ENCODE peak calls at places on chromosomes 4 and X, in six cellular contexts. A is uterus, V is pancreas, Q is suprapubic skin, J is heart right ventricle, E is keratinocyte. Y is an unnamed sample.

GRCh38 chr4:55169352-55169959 is 44.1 kb upstream of the KDR start:
- DNase-seq in E (no peak), V (no peak), A (no peak), J (no peak), Q (no peak), Y (no peak)

GRCh38 chrX:130186645-130187044 is 14.9 kb downstream of the RAB33A start:
- DNase-seq in A (peak; percentile 32), Q (no peak), V (no peak), E (no peak), J (no peak), Y (no peak)

GRCh38 chr4:142547974-142548373 is 298.1 kb downstream of the INPP4B start:
- DNase-seq in E (no peak), V (no peak), A (no peak), Q (no peak), J (no peak), Y (no peak)

GRCh38 chr4:121198261-121198660 is 34.1 kb upstream of the TNIP3 start:
- DNase-seq in V (no peak), J (no peak), A (no peak), E (no peak), Q (no peak), Y (no peak)

GRCh38 chrX:123487226-123487625 is 245.6 kb downstream of the THOC2 start:
- DNase-seq in A (no peak), E (no peak), V (no peak), Q (no peak), J (no peak), Y (no peak)

GRCh38 chr4:8469550-8469949 is 29.0 kb downstream of the TRMT44 start:
- DNase-seq in J (no peak), V (no peak), A (no peak), E (no peak), Q (no peak), Y (no peak)

GRCh38 chr4:81519856-81520255 is 48.1 kb upstream of the RASGEF1B start:
- DNase-seq in A (no peak), J (no peak), E (no peak), Q (no peak), V (no peak), Y (no peak)

GRCh38 chr4:187451776-187452175 is 543.8 kb upstream of the ZFP42 start:
- DNase-seq in Q (no peak), A (no peak), J (no peak), E (no peak), V (no peak), Y (no peak)

GRCh38 chr4:629636-629915 is 4.2 kb downstream of the PDE6B start:
- DNase-seq in E (no peak), V (no peak), A (no peak), J (no peak), Q (no peak), Y (no peak)

GRCh38 chrX:35244796-35245508 is 302.4 kb downstream of the FAM47B start:
- DNase-seq in V (no peak), Q (no peak), J (no peak), A (no peak), E (no peak), Y (no peak)

GRCh38 chrX:39899876-39900787 is 197.6 kb downstream of the BCOR start:
- DNase-seq in V (no peak), J (no peak), E (no peak), A (no peak), Q (no peak), Y (no peak)

GRCh38 chr4:88803600-88804096 is 106.0 kb upstream of the NAP1L5 start:
- DNase-seq in V (no peak), J (no peak), Q (no peak), E (no peak), A (no peak), Y (no peak)

GRCh38 chr4:167602157-167602556 is 367.9 kb upstream of the SPOCK3 start:
- DNase-seq in J (no peak), V (no peak), Q (no peak), A (no peak), E (no peak), Y (no peak)

GRCh38 chr4:158211288-158211687 is 1.0 kb downstream of the TMEM144 start:
- DNase-seq in A (no peak), E (no peak), V (peak; percentile 30), J (no peak), Q (no peak), Y (no peak)

GRCh38 chrX:16239211-16239610 is 71.9 kb downstream of the MAGEB17 start:
- DNase-seq in A (no peak), J (no peak), E (peak; percentile 38), Q (no peak), V (no peak), Y (no peak)

GRCh38 chr4:163558539-163559044 is 64.1 kb downstream of the TMA16 start:
- DNase-seq in E (no peak), A (no peak), Q (no peak), J (no peak), V (no peak), Y (no peak)

GRCh38 chrX:1385251-1385794 is 6.6 kb downstream of the SLC25A6 start:
- DNase-seq in J (no peak), A (no peak), Q (peak; percentile 73), E (no peak), V (no peak), Y (no peak)

GRCh38 chr4:99506781-99507180 is 4.0 kb upstream of the C4orf17 start:
- DNase-seq in Q (no peak), J (no peak), V (no peak), E (no peak), A (no peak), Y (no peak)

GRCh38 chr4:9970399-9971011 is 50.8 kb downstream of the SLC2A9 start:
- DNase-seq in E (no peak), J (no peak), A (no peak), Q (no peak), V (no peak), Y (no peak)

GRCh38 chr4:110196206-110196870 is 2.1 kb downstream of the ELOVL6 start:
- DNase-seq in Q (no peak), V (peak; percentile 42), J (peak; percentile 52), A (peak; percentile 53), E (no peak), Y (no peak)

DNA sequence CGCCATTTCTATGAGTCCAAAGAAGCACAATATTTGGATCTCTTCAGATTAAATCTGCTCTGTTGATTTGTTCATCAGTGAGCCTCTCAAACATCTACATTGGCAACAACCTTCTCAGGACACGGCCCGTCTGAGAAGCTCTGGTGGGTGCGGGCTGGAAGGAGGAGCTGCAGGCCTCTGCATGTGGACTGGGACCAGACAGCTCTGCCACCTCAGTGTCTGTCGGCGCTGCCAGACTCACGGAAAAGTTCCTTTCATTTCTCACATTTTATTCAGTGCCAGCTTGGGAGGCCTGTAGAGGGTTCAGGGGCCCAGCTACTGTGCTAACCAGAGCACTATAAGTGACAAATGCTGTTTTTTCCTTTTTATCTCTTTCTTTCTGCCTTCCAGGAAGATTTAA is 23.0 kb upstream of the HOPX start:
- DNase-seq in A (no peak), V (no peak), E (no peak), J (no peak), Q (no peak), Y (no peak)
- H3K4me3 ChIP-seq in A (no peak overlapping the region), V (no peak overlapping the region), E (peak overlapping the region; percentile 58), J (no peak overlapping the region), Q (no peak overlapping the region), Y (no peak overlapping the region)

DNA sequence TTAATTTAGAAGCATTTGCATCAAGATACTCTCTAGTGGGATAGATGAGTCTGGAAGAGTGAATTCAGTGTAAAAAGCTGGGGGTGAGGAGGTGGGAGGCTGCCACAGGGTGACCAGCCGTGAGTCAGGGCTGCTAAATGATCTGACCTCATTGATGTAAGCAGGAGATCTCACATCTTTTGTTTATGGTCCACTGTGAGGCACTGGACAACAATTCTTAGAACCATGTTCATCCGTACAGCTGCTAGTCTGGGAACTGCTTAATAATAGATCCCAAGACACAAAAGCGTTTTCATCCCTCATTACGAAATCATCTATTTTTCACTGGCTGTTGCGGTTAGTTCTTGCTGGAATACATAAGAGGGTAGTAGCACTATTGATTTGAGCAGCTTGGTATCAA is 14.1 kb downstream of the KLF3 start:
- DNase-seq in E (no peak), J (no peak), V (no peak), Q (no peak), A (no peak), Y (no peak)
- H3K4me1 ChIP-seq in E (peaks cover 39% of the 10 kb centered on the region), J (peaks cover 78% of the 10 kb centered on the region), V (peaks cover 16% of the 10 kb centered on the region), Q (peaks cover 85% of the 10 kb centered on the region), A (peaks cover 30% of the 10 kb centered on the region), Y (peaks cover 55% of the 10 kb centered on the region)

DNA sequence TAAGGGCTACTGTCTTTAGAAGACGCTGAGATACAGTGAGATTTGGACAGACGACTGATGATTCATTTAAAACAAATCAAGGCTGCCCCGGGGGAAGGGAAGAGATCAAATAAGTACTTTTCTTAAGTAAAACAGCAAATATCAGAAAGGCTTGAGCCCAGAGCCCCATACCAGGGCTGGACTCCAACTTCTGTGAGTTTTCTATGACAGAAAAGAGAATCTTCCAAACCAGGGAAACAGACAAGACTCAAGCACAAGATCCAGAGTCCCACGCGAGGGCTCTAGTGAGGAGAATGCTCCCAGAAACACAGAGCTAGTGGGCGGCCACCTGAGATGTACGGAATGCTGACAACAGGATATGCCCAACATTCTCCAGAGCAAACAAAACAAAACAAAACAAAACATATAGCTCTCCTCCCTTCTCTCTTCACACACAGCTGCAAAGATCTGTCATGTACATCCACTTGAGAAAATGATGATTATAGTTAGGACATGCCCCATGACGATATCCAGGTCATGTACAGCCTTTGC is 13.1 kb downstream of the ACSL1 start:
- DNase-seq in E (no peak), V (no peak), Q (peak; percentile 68), A (no peak), J (no peak), Y (no peak)
- H3K4me3 ChIP-seq in E (peak overlapping the region; percentile 32), V (no peak overlapping the region), Q (peak overlapping the region; percentile 6), A (no peak overlapping the region), J (no peak overlapping the region), Y (no peak overlapping the region)

GRCh38 chr4:28279249-28279648 is 1418.6 kb downstream of the STIM2 start:
- DNase-seq in Q (no peak), V (no peak), A (no peak), E (no peak), J (no peak), Y (no peak)

GRCh38 chr4:28278676-28279075 is 1418.0 kb downstream of the STIM2 start:
- DNase-seq in V (no peak), J (no peak), E (no peak), A (no peak), Q (no peak), Y (no peak)

GRCh38 chr4:28277931-28278330 is 1417.3 kb downstream of the STIM2 start:
- DNase-seq in A (no peak), J (no peak), E (no peak), V (no peak), Q (no peak), Y (no peak)
- H3K4me1 ChIP-seq in A (no peaks in the 10 kb centered on the region), J (no peaks in the 10 kb centered on the region), E (peaks cover 21% of the 10 kb centered on the region), V (no peaks in the 10 kb centered on the region), Q (no peaks in the 10 kb centered on the region), Y (no peaks in the 10 kb centered on the region)

GRCh38 chr4:25029479-25030282 is 1.1 kb downstream of the LGI2 start:
- DNase-seq in A (no peak), E (no peak), J (no peak), V (no peak), Q (no peak), Y (no peak)

GRCh38 chr4:25030283-25031076 is at the start of gene LGI2:
- DNase-seq in V (peak; percentile 30), E (no peak), J (peak; percentile 51), Q (no peak), A (peak; percentile 72), Y (no peak)

GRCh38 chr4:25032126-25032525 is 1.4 kb upstream of the LGI2 start:
- DNase-seq in V (no peak), Q (no peak), A (no peak), E (no peak), J (no peak), Y (no peak)

GRCh38 chr4:25031077-25031606 is 396 bp upstream of the LGI2 start:
- DNase-seq in Q (no peak), J (peak; percentile 32), E (no peak), A (peak; percentile 42), V (no peak), Y (no peak)
- H3K4me3 ChIP-seq in Q (peak overlapping the region; percentile 64), J (peak overlapping the region; percentile 64), E (no peak overlapping the region), A (peak overlapping the region; percentile 36), V (peak overlapping the region; percentile 54), Y (peak overlapping the region; percentile 74)

Y was measured in thoracic aorta.